ENCODE peak calls at places on chromosomes 7 and 10, in four cellular contexts. L, M, Q and D are unnamed samples. For H3K4me1, the result is how much of the 10 kb centered on the place peaks cover.

GRCh38 chr10:4266387-4267083 is 481.5 kb upstream of the KLF6 start:
- DNase-seq in L (peak), Q (no peak), M (no peak), D (no peak)

GRCh38 chr7:2209146-2209960 is 23.4 kb downstream of the MAD1L1 start:
- DNase-seq in M (no peak), Q (peak), L (peak), D (peak)

GRCh38 chr7:135414850-135415439 is 95.0 kb downstream of the CNOT4 start:
- DNase-seq in Q (no peak), L (peak), M (no peak), D (peak)

GRCh38 chr10:62454696-62455451 is 80.7 kb downstream of the ZNF365 start:
- DNase-seq in M (no peak), L (peak), Q (peak), D (no peak)

GRCh38 chr7:108201766-108202165 is 71.6 kb upstream of the LAMB4 start:
- DNase-seq in L (no peak), M (no peak), Q (no peak), D (no peak)

GRCh38 chr10:102593074-102593803 is 51.0 kb upstream of the TRIM8 start:
- DNase-seq in Q (no peak), M (no peak), L (peak), D (peak)

GRCh38 chr7:138029126-138029525 is 27.2 kb upstream of the CREB3L2 start:
- DNase-seq in L (no peak), Q (no peak), M (no peak), D (no peak)

GRCh38 chr10:31749293-31749692 is 179.3 kb downstream of the ARHGAP12 start:
- DNase-seq in L (no peak), M (no peak), Q (no peak), D (no peak)

GRCh38 chr7:50851891-50852290 is 69.2 kb upstream of the GRB10 start:
- DNase-seq in L (no peak), Q (no peak), M (no peak), D (no peak)

GRCh38 chr7:8291742-8292141 is 29.8 kb upstream of the ICA1 start:
- DNase-seq in Q (no peak), M (no peak), L (no peak), D (no peak)

GRCh38 chr10:82378146-82378545 is 503.2 kb downstream of the NRG3 start:
- DNase-seq in M (no peak), L (peak), Q (no peak), D (no peak)

GRCh38 chr7:117458977-117459583 is 20.7 kb upstream of the CFTR start:
- DNase-seq in Q (no peak), M (no peak), L (no peak), D (peak)

GRCh38 chr10:8033812-8034665 is 20.4 kb upstream of the GATA3 start:
- DNase-seq in L (no peak), M (no peak), Q (no peak), D (no peak)

GRCh38 chr7:114478384-114478783 is 63.8 kb downstream of the FOXP2 start:
- DNase-seq in L (no peak), Q (no peak), M (no peak), D (no peak)

GRCh38 chr7:118250860-118251494 is 26.5 kb downstream of the ANKRD7 start:
- DNase-seq in Q (no peak), L (no peak), M (no peak), D (no peak)

GRCh38 chr7:5838771-5839170 is 41.8 kb upstream of the OCM start:
- DNase-seq in L (no peak), M (no peak), Q (no peak), D (no peak)

GRCh38 chr10:77504870-77505257 is 132.7 kb downstream of the KCNMA1 start:
- DNase-seq in Q (no peak), L (peak), M (no peak), D (no peak)

GRCh38 chr10:84026821-84027257 is 112.5 kb upstream of the GHITM start:
- DNase-seq in Q (no peak), L (no peak), M (no peak), D (peak)

GRCh38 chr10:14681305-14681704 is 93.4 kb downstream of the FAM107B start:
- DNase-seq in Q (no peak), L (no peak), M (no peak), D (peak)

GRCh38 chr7:42673951-42674350 is 237.9 kb downstream of the C7orf25 start:
- DNase-seq in M (no peak), L (no peak), Q (no peak), D (no peak)

GRCh38 chr10:32957341-32958084 is 517 bp downstream of the ITGB1 start:
- DNase-seq in M (no peak), L (peak), Q (peak), D (no peak)

GRCh38 chr10:119055472-119055871 is 25.1 kb downstream of the EIF3A start:
- DNase-seq in Q (no peak), M (no peak), L (no peak), D (no peak)

GRCh38 chr10:3091921-3092320 is 24.6 kb downstream of the PFKP start:
- DNase-seq in L (no peak), M (no peak), Q (no peak), D (no peak)

GRCh38 chr10:112956631-112957350 is 6.7 kb downstream of the TCF7L2 start:
- DNase-seq in M (no peak), L (no peak), Q (no peak), D (no peak)

GRCh38 chr10:98664329-98665042 is 217.8 kb upstream of the HPS1 start:
- DNase-seq in Q (no peak), L (peak), M (no peak), D (peak)

GRCh38 chr10:480928-481551 is 208.4 kb downstream of the DIP2C start:
- DNase-seq in Q (peak), M (no peak), L (no peak), D (no peak)

GRCh38 chr7:1520574-1521234 is 9.8 kb upstream of the MAFK start:
- DNase-seq in L (no peak), Q (no peak), M (no peak), D (peak)

GRCh38 chr7:85765698-85766298 is 578.9 kb upstream of the SEMA3D start:
- DNase-seq in M (no peak), Q (no peak), L (no peak), D (peak)

GRCh38 chr7:16918288-16918895 is 36.6 kb upstream of the AGR3 start:
- DNase-seq in M (no peak), L (peak), Q (no peak), D (peak)

GRCh38 chr10:66591865-66592264 is 334.0 kb upstream of the LRRTM3 start:
- DNase-seq in M (no peak), Q (no peak), L (peak), D (no peak)

GRCh38 chr10:49325131-49325915 is 26.4 kb downstream of the C10orf71 start:
- DNase-seq in M (no peak), L (no peak), Q (peak), D (no peak)

GRCh38 chr10:54318470-54318869 is 482.6 kb downstream of the PCDH15 start:
- DNase-seq in Q (no peak), M (no peak), L (no peak), D (no peak)

GRCh38 chr10:31697271-31698168 is 231.1 kb downstream of the ARHGAP12 start:
- DNase-seq in Q (peak), M (no peak), L (no peak), D (no peak)

GRCh38 chr10:34187201-34187600 is 627.9 kb downstream of the PARD3 start:
- DNase-seq in L (no peak), M (no peak), Q (no peak), D (no peak)

GRCh38 chr7:106848851-106849442 is 16.1 kb upstream of the PIK3CG start:
- DNase-seq in Q (no peak), L (peak), M (no peak), D (no peak)

GRCh38 chr10:60208676-60209269 is 180.9 kb downstream of the ANK3 start:
- DNase-seq in L (peak), M (no peak), Q (no peak), D (peak)

GRCh38 chr10:74092372-74092771 is 58.3 kb downstream of the AP3M1 start:
- DNase-seq in L (no peak), M (no peak), Q (no peak), D (no peak)
- H3K4me1 ChIP-seq in L (under half), M (under half), Q (under half), D (under half)

GRCh38 chr7:90721869-90722431 is 125.8 kb downstream of the CDK14 start:
- DNase-seq in M (no peak), L (no peak), Q (no peak), D (no peak)
- H3K4me1 ChIP-seq in M (under half), L (under half), Q (under half), D (under half)

GRCh38 chr10:71848325-71849277 is 2.5 kb downstream of the PSAP start:
- DNase-seq in M (no peak), Q (no peak), L (no peak), D (peak)
- H3K4me1 ChIP-seq in M (under half), Q (under half), L (under half), D (half or more)

GRCh38 chr10:6148251-6148691 is 54.5 kb upstream of the PFKFB3 start:
- DNase-seq in L (no peak), M (no peak), Q (no peak), D (no peak)

GRCh38 chr10:6145414-6145978 is 56.7 kb downstream of the RBM17 start:
- DNase-seq in M (no peak), L (no peak), Q (no peak), D (no peak)

GRCh38 chr10:6148908-6149307 is 53.8 kb upstream of the PFKFB3 start:
- DNase-seq in L (no peak), Q (no peak), M (no peak), D (no peak)

GRCh38 chr10:6145979-6146432 is 56.7 kb upstream of the PFKFB3 start:
- DNase-seq in M (no peak), Q (no peak), L (no peak), D (no peak)

GRCh38 chr10:6146921-6147320 is 55.8 kb upstream of the PFKFB3 start:
- DNase-seq in M (no peak), Q (no peak), L (no peak), D (peak)
- H3K4me1 ChIP-seq in M (under half), Q (under half), L (under half), D (under half)

GRCh38 chr7:44965937-44966730 is 12.7 kb downstream of the MYO1G start:
- DNase-seq in L (no peak), Q (no peak), M (no peak), D (no peak)
- H3K4me1 ChIP-seq in L (under half), Q (under half), M (under half), D (under half)

DNA sequence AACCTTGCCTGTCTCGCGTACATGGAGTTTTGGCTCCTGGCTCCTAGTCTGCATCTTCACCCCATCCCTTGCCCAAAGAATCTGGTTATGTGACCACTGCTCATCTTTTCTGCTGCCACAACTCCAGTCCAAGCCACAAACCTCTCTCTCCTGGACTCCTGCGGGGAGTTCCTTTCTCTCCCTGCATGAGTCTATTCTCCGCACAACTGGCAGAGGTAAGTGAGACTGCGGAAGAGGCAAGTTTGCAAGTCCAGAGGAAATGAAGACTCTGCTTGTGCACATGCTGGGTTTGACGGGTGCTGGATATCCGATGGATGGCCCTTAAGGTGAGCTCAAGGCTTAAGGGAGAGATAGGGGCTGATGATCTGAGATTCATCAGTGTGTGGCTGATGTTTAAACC is 61.0 kb downstream of the TRUB1 start:
- DNase-seq in Q (no peak), L (no peak), M (no peak), D (no peak)
- H3K4me1 ChIP-seq in Q (under half), L (under half), M (under half), D (under half)

GRCh38 chr7:105352018-105352612 is 36.6 kb downstream of the SRPK2 start:
- DNase-seq in L (peak), Q (peak), M (peak), D (no peak)

GRCh38 chr7:105353752-105354328 is 34.9 kb downstream of the SRPK2 start:
- DNase-seq in L (no peak), Q (peak), M (no peak), D (no peak)

GRCh38 chr7:105352922-105353668 is 35.6 kb downstream of the SRPK2 start:
- DNase-seq in L (no peak), M (no peak), Q (no peak), D (no peak)

GRCh38 chr7:105354383-105354782 is 34.3 kb downstream of the SRPK2 start:
- DNase-seq in L (peak), M (no peak), Q (no peak), D (no peak)

DNA sequence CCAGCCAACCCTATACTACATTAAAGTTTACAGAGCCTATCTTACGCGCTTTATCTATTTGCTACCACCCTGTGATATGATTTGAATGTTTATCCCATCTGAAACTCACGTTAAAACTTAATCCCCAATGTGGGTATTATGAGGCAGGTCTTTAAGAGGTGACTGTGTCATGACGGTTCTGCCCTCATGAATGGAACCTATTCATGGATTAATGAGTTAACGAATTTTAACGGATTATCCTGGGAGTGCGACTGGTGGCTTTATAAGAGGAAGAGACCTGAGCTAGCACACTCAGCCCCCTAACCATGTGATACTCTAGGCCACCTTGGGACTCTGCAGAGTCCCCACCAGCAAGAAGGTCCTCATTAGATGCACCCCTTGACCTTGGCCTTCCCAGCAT is 37.8 kb downstream of the SRPK2 start:
- DNase-seq in M (no peak), Q (no peak), L (no peak), D (no peak)
- H3K4me1 ChIP-seq in M (half or more), Q (under half), L (under half), D (under half)

DNA sequence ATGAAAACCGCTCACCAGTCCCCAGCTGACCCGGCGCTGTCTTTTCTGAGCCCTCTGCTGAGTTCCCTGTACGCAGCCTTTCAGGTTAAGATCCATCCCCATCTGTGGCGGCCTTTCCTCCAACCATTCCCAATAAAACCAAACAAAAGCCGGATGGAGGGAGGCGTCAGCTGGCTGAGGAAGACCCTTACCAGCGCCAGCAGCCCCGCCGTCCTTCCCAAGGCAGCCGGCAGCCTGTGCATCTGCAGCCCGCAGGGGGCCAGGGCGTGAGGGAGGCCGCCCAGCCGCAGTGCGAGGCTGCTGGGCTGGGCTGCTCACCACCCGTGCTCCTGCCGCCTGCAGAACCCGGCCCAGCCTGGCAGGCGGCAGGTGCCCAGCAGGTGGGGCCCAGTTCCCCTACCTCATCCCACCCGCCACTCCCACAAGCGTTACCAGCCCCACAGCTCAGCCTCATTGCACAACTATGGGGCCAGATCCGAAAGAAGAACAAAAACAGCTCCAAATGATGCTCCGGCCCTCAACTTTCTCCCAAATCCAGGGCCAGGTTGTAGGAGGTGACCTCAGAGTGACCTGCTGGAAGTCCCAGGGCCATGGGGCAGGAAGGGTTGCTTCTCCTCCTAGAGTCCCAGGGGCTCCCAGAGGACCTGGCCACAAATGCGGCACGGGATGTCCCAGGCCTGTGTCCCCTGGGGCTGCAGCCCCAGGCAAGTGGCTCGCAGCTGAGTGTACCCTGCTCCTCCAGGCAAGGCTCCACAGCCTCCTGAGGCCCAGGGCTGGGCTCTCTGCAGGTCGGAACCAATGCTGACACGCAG is 23.8 kb downstream of the PAPOLB start:
- DNase-seq in M (no peak), L (no peak), Q (no peak), D (no peak)
- H3K4me1 ChIP-seq in M (under half), L (under half), Q (under half), D (under half)